ENCODE peak calls at places on chromosomes 5 and 9, in five cellular contexts. One of them, this sample, is unnamed. For H3K4me1, the result is how much of the 10 kb centered on the place peaks cover.

GRCh38 chr9:69279084-69279729 is 45.8 kb upstream of the ENTREP1 start:
- DNase-seq in IMR-90: no peak
- DNase-seq in H9: no peak
- DNase-seq in fibroblast of lung: no peak
- DNase-seq in endothelial cell of umbilical vein: no peak
- DNase-seq in this sample: no peak

GRCh38 chr9:116705531-116705930 is 18.4 kb downstream of the TRIM32 start:
- DNase-seq in IMR-90: no peak
- DNase-seq in H9: no peak
- DNase-seq in fibroblast of lung: no peak
- DNase-seq in endothelial cell of umbilical vein: no peak
- DNase-seq in this sample: no peak

GRCh38 chr5:89932771-89933181 is 476.8 kb downstream of the CETN3 start:
- DNase-seq in IMR-90: no peak
- DNase-seq in H9: no peak
- DNase-seq in fibroblast of lung: peak
- DNase-seq in endothelial cell of umbilical vein: peak
- DNase-seq in this sample: no peak

GRCh38 chr5:100776244-100776643 is 126.8 kb downstream of the ST8SIA4 start:
- DNase-seq in IMR-90: peak
- DNase-seq in H9: no peak
- DNase-seq in fibroblast of lung: peak
- DNase-seq in endothelial cell of umbilical vein: no peak
- DNase-seq in this sample: peak

GRCh38 chr9:111572945-111573604 is 26.4 kb downstream of the PTGR1 start:
- DNase-seq in IMR-90: peak
- DNase-seq in H9: no peak
- DNase-seq in fibroblast of lung: peak
- DNase-seq in endothelial cell of umbilical vein: no peak
- DNase-seq in this sample: peak

GRCh38 chr5:26940981-26941380 is 97.4 kb downstream of the CDH9 start:
- DNase-seq in IMR-90: peak
- DNase-seq in H9: no peak
- DNase-seq in fibroblast of lung: peak
- DNase-seq in endothelial cell of umbilical vein: no peak
- DNase-seq in this sample: no peak

GRCh38 chr9:122263699-122264349 is 816 bp downstream of the RBM18 start:
- DNase-seq in IMR-90: peak
- DNase-seq in H9: no peak
- DNase-seq in fibroblast of lung: peak
- DNase-seq in endothelial cell of umbilical vein: peak
- DNase-seq in this sample: peak

GRCh38 chr5:179620293-179620692 is 3.2 kb downstream of the HNRNPH1 start:
- DNase-seq in IMR-90: no peak
- DNase-seq in H9: no peak
- DNase-seq in fibroblast of lung: no peak
- DNase-seq in endothelial cell of umbilical vein: no peak
- DNase-seq in this sample: no peak

GRCh38 chr5:35683466-35683865 is 65.8 kb downstream of the SPEF2 start:
- DNase-seq in IMR-90: no peak
- DNase-seq in H9: no peak
- DNase-seq in fibroblast of lung: no peak
- DNase-seq in endothelial cell of umbilical vein: no peak
- DNase-seq in this sample: no peak

GRCh38 chr9:703392-703791 is 138.1 kb upstream of the DMRT1 start:
- DNase-seq in IMR-90: peak
- DNase-seq in H9: no peak
- DNase-seq in fibroblast of lung: peak
- DNase-seq in endothelial cell of umbilical vein: no peak
- DNase-seq in this sample: peak

GRCh38 chr9:79572891-79573696 is 1.3 kb downstream of the TLE4 start:
- DNase-seq in IMR-90: no peak
- DNase-seq in H9: peak
- DNase-seq in fibroblast of lung: no peak
- DNase-seq in endothelial cell of umbilical vein: peak
- DNase-seq in this sample: peak

GRCh38 chr9:131104016-131104740 is 7.8 kb downstream of the AIF1L start:
- DNase-seq in IMR-90: no peak
- DNase-seq in H9: peak
- DNase-seq in fibroblast of lung: no peak
- DNase-seq in endothelial cell of umbilical vein: no peak
- DNase-seq in this sample: no peak

GRCh38 chr5:158351485-158352140 is 492.7 kb upstream of the CLINT1 start:
- DNase-seq in IMR-90: no peak
- DNase-seq in H9: no peak
- DNase-seq in fibroblast of lung: no peak
- DNase-seq in endothelial cell of umbilical vein: no peak
- DNase-seq in this sample: no peak

GRCh38 chr5:37751227-37751626 is 88.6 kb downstream of the GDNF start:
- DNase-seq in IMR-90: peak
- DNase-seq in H9: no peak
- DNase-seq in fibroblast of lung: peak
- DNase-seq in endothelial cell of umbilical vein: no peak
- DNase-seq in this sample: peak

GRCh38 chr5:128498844-128499455 is 39.1 kb downstream of the FBN2 start:
- DNase-seq in IMR-90: peak
- DNase-seq in H9: no peak
- DNase-seq in fibroblast of lung: peak
- DNase-seq in endothelial cell of umbilical vein: peak
- DNase-seq in this sample: peak

GRCh38 chr5:111930905-111931461 is 174.0 kb upstream of the NREP start:
- DNase-seq in IMR-90: peak
- DNase-seq in H9: no peak
- DNase-seq in fibroblast of lung: peak
- DNase-seq in endothelial cell of umbilical vein: no peak
- DNase-seq in this sample: peak

GRCh38 chr9:136527131-136527530 is 18.7 kb downstream of the NOTCH1 start:
- DNase-seq in IMR-90: no peak
- DNase-seq in H9: no peak
- DNase-seq in fibroblast of lung: no peak
- DNase-seq in endothelial cell of umbilical vein: no peak
- DNase-seq in this sample: no peak

GRCh38 chr5:160434022-160434531 is 12.4 kb downstream of the PTTG1 start:
- DNase-seq in IMR-90: no peak
- DNase-seq in H9: peak
- DNase-seq in fibroblast of lung: peak
- DNase-seq in endothelial cell of umbilical vein: no peak
- DNase-seq in this sample: no peak

GRCh38 chr5:68239485-68239884 is 23.9 kb downstream of the PIK3R1 start:
- DNase-seq in IMR-90: peak
- DNase-seq in H9: no peak
- DNase-seq in fibroblast of lung: peak
- DNase-seq in endothelial cell of umbilical vein: peak
- DNase-seq in this sample: peak

GRCh38 chr9:17134396-17134842 is 421 bp upstream of the CNTLN start:
- DNase-seq in IMR-90: peak
- DNase-seq in H9: no peak
- DNase-seq in fibroblast of lung: peak
- DNase-seq in endothelial cell of umbilical vein: no peak
- DNase-seq in this sample: peak

GRCh38 chr9:89427621-89428221 is 70.2 kb downstream of the SEMA4D start:
- DNase-seq in IMR-90: peak
- DNase-seq in H9: no peak
- DNase-seq in fibroblast of lung: no peak
- DNase-seq in endothelial cell of umbilical vein: no peak
- DNase-seq in this sample: no peak

GRCh38 chr5:95895223-95895622 is 66.4 kb downstream of the ELL2 start:
- DNase-seq in IMR-90: no peak
- DNase-seq in H9: no peak
- DNase-seq in fibroblast of lung: no peak
- DNase-seq in endothelial cell of umbilical vein: no peak
- DNase-seq in this sample: no peak

GRCh38 chr5:68478306-68479091 is 262.9 kb downstream of the PIK3R1 start:
- DNase-seq in IMR-90: peak
- DNase-seq in H9: no peak
- DNase-seq in fibroblast of lung: peak
- DNase-seq in endothelial cell of umbilical vein: no peak
- DNase-seq in this sample: peak

GRCh38 chr9:91334053-91334452 is 27.7 kb downstream of the AUH start:
- DNase-seq in IMR-90: peak
- DNase-seq in H9: no peak
- DNase-seq in fibroblast of lung: peak
- DNase-seq in endothelial cell of umbilical vein: no peak
- DNase-seq in this sample: no peak

GRCh38 chr5:135018457-135018856 is 15.6 kb downstream of the PITX1 start:
- DNase-seq in IMR-90: no peak
- DNase-seq in H9: no peak
- DNase-seq in fibroblast of lung: no peak
- DNase-seq in endothelial cell of umbilical vein: no peak
- DNase-seq in this sample: no peak

GRCh38 chr9:12640866-12641636 is 52.1 kb upstream of the TYRP1 start:
- DNase-seq in IMR-90: no peak
- DNase-seq in H9: no peak
- DNase-seq in fibroblast of lung: no peak
- DNase-seq in endothelial cell of umbilical vein: no peak
- DNase-seq in this sample: no peak

GRCh38 chr5:179404321-179405053 is 59.2 kb upstream of the ADAMTS2 start:
- DNase-seq in IMR-90: peak
- DNase-seq in H9: peak
- DNase-seq in fibroblast of lung: no peak
- DNase-seq in endothelial cell of umbilical vein: no peak
- DNase-seq in this sample: peak

GRCh38 chr9:76438841-76439588 is 20.0 kb upstream of the GCNT1 start:
- DNase-seq in IMR-90: no peak
- DNase-seq in H9: no peak
- DNase-seq in fibroblast of lung: peak
- DNase-seq in endothelial cell of umbilical vein: no peak
- DNase-seq in this sample: no peak

GRCh38 chr5:136840601-136841000 is 475.3 kb upstream of the TRPC7 start:
- DNase-seq in IMR-90: no peak
- DNase-seq in H9: no peak
- DNase-seq in fibroblast of lung: no peak
- DNase-seq in endothelial cell of umbilical vein: no peak
- DNase-seq in this sample: no peak

GRCh38 chr5:127320032-127320945 is 29.7 kb downstream of the MEGF10 start:
- DNase-seq in IMR-90: no peak
- DNase-seq in H9: no peak
- DNase-seq in fibroblast of lung: peak
- DNase-seq in endothelial cell of umbilical vein: no peak
- DNase-seq in this sample: peak

GRCh38 chr9:112348257-112348992 is 15.0 kb upstream of the PTBP3 start:
- DNase-seq in IMR-90: peak
- DNase-seq in H9: peak
- DNase-seq in fibroblast of lung: peak
- DNase-seq in endothelial cell of umbilical vein: peak
- DNase-seq in this sample: peak

GRCh38 chr9:86589273-86589672 is 235.1 kb upstream of the TUT7 start:
- DNase-seq in IMR-90: no peak
- DNase-seq in H9: peak
- DNase-seq in fibroblast of lung: no peak
- DNase-seq in endothelial cell of umbilical vein: no peak
- DNase-seq in this sample: no peak

GRCh38 chr9:86586144-86586494 is 231.9 kb upstream of the TUT7 start:
- DNase-seq in IMR-90: no peak
- DNase-seq in H9: no peak
- DNase-seq in fibroblast of lung: no peak
- DNase-seq in endothelial cell of umbilical vein: no peak
- DNase-seq in this sample: no peak

GRCh38 chr9:86591472-86591871 is 237.3 kb upstream of the TUT7 start:
- DNase-seq in IMR-90: no peak
- DNase-seq in H9: no peak
- DNase-seq in fibroblast of lung: no peak
- DNase-seq in endothelial cell of umbilical vein: no peak
- DNase-seq in this sample: no peak

GRCh38 chr9:86580688-86581087 is 226.5 kb upstream of the TUT7 start:
- DNase-seq in IMR-90: peak
- DNase-seq in H9: no peak
- DNase-seq in fibroblast of lung: no peak
- DNase-seq in endothelial cell of umbilical vein: no peak
- DNase-seq in this sample: peak

GRCh38 chr9:86585422-86586143 is 231.4 kb upstream of the TUT7 start:
- DNase-seq in IMR-90: peak
- DNase-seq in H9: no peak
- DNase-seq in fibroblast of lung: no peak
- DNase-seq in endothelial cell of umbilical vein: no peak
- DNase-seq in this sample: peak
- H3K9ac ChIP-seq in IMR-90: peak
- H3K9ac ChIP-seq in H9: no peak
- H3K9ac ChIP-seq in fibroblast of lung: no peak
- H3K9ac ChIP-seq in endothelial cell of umbilical vein: no peak
- H3K9ac ChIP-seq in this sample: peak

DNA sequence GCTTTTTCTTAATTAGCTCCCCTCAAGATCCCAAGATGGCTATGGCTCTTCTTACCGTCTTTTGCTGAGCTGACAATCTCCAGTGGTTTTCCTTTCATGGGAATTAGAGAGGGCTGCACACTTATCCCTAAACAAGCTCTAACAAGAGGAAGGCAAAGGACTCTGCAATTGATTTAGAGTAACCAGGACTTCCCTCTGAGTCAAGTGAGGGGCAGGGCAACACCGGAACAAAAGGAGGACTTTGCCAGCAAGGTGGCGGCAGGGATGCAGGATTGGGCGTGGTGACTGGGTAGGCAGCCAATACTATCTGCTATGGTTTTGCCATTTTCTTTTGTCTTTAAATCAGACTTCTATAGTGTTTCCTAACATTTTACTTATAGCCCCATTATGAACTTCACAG is 9.8 kb downstream of the SLC44A1 start:
- DNase-seq in IMR-90: no peak
- DNase-seq in H9: peak
- DNase-seq in fibroblast of lung: no peak
- DNase-seq in endothelial cell of umbilical vein: no peak
- DNase-seq in this sample: no peak
- H3K4me1 ChIP-seq in IMR-90: under half
- H3K4me1 ChIP-seq in H9: under half
- H3K4me1 ChIP-seq in fibroblast of lung: under half
- H3K4me1 ChIP-seq in endothelial cell of umbilical vein: under half
- H3K4me1 ChIP-seq in this sample: under half

GRCh38 chr5:267716-268115 is 3.7 kb upstream of the PDCD6 start:
- DNase-seq in IMR-90: no peak
- DNase-seq in H9: no peak
- DNase-seq in fibroblast of lung: no peak
- DNase-seq in endothelial cell of umbilical vein: no peak
- DNase-seq in this sample: no peak

GRCh38 chr5:264346-264745 is 7.1 kb upstream of the PDCD6 start:
- DNase-seq in IMR-90: no peak
- DNase-seq in H9: no peak
- DNase-seq in fibroblast of lung: no peak
- DNase-seq in endothelial cell of umbilical vein: no peak
- DNase-seq in this sample: no peak

DNA sequence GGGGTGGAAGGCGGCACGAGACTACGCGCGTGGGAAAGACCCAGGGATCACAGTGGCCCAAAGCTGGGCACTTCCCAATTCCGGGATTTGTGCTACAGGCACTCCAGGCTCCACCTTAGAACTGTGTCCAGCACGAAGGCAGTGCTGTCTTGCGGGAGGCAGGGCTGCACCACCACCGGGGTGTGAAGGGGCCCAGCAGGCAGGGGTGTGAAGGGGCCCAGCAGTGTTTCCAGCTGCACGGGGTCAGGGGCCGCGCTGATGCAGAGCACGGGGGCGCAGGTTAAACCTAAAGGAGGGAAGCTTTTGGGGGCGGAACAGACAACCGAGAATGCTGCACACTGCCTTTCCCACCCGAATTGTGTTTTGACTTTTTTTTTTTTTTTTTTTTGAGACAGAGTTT is 1.1 kb upstream of the PDCD6 start:
- DNase-seq in IMR-90: no peak
- DNase-seq in H9: peak
- DNase-seq in fibroblast of lung: no peak
- DNase-seq in endothelial cell of umbilical vein: no peak
- DNase-seq in this sample: no peak
- H3K9ac ChIP-seq in IMR-90: no peak
- H3K9ac ChIP-seq in H9: no peak
- H3K9ac ChIP-seq in fibroblast of lung: no peak
- H3K9ac ChIP-seq in endothelial cell of umbilical vein: no peak
- H3K9ac ChIP-seq in this sample: peak

GRCh38 chr9:87402537-87402936 is 95.1 kb upstream of the DAPK1 start:
- DNase-seq in IMR-90: no peak
- DNase-seq in H9: no peak
- DNase-seq in fibroblast of lung: no peak
- DNase-seq in endothelial cell of umbilical vein: no peak
- DNase-seq in this sample: no peak
- H3K4me1 ChIP-seq in IMR-90: under half
- H3K4me1 ChIP-seq in H9: under half
- H3K4me1 ChIP-seq in fibroblast of lung: under half
- H3K4me1 ChIP-seq in endothelial cell of umbilical vein: under half
- H3K4me1 ChIP-seq in this sample: under half